ENCODE peak calls at places on chromosomes 2 and 18, in seven cellular contexts. One of them, this sample, is unnamed.

GRCh38 chr2:200797242-200797770 is 14.4 kb upstream of the BZW1 start:
- DNase-seq in left lung: no peak
- DNase-seq in H7: no peak
- DNase-seq in esophagus muscularis mucosa: no peak
- DNase-seq in GM23248: peak
- DNase-seq in left ventricle myocardium inferior: peak
- DNase-seq in A549: no peak
- DNase-seq in this sample: no peak

GRCh38 chr2:205387350-205388045 is 294.8 kb upstream of the NRP2 start:
- DNase-seq in A549: no peak
- DNase-seq in left ventricle myocardium inferior: no peak
- DNase-seq in esophagus muscularis mucosa: no peak
- DNase-seq in left lung: no peak
- DNase-seq in GM23248: no peak
- DNase-seq in H7: no peak
- DNase-seq in this sample: no peak

GRCh38 chr2:46601328-46601963 is 122.1 kb downstream of the TMEM247 start:
- DNase-seq in H7: no peak
- DNase-seq in left ventricle myocardium inferior: no peak
- DNase-seq in GM23248: peak
- DNase-seq in esophagus muscularis mucosa: no peak
- DNase-seq in A549: no peak
- DNase-seq in left lung: no peak
- DNase-seq in this sample: no peak

GRCh38 chr2:46825958-46826897 is 89.4 kb downstream of the MCFD2 start:
- DNase-seq in GM23248: peak
- DNase-seq in esophagus muscularis mucosa: no peak
- DNase-seq in left lung: no peak
- DNase-seq in H7: no peak
- DNase-seq in left ventricle myocardium inferior: no peak
- DNase-seq in A549: no peak
- DNase-seq in this sample: no peak

GRCh38 chr2:8202139-8202538 is 479.7 kb upstream of the ID2 start:
- DNase-seq in esophagus muscularis mucosa: no peak
- DNase-seq in left ventricle myocardium inferior: no peak
- DNase-seq in left lung: no peak
- DNase-seq in A549: no peak
- DNase-seq in GM23248: no peak
- DNase-seq in H7: no peak
- DNase-seq in this sample: peak

GRCh38 chr2:69608109-69608508 is 35.4 kb downstream of the AAK1 start:
- DNase-seq in esophagus muscularis mucosa: no peak
- DNase-seq in GM23248: no peak
- DNase-seq in left lung: no peak
- DNase-seq in H7: no peak
- DNase-seq in left ventricle myocardium inferior: no peak
- DNase-seq in A549: no peak
- DNase-seq in this sample: no peak

GRCh38 chr2:216312441-216312840 is 59.8 kb downstream of the MARCHF4 start:
- DNase-seq in esophagus muscularis mucosa: no peak
- DNase-seq in GM23248: no peak
- DNase-seq in left ventricle myocardium inferior: no peak
- DNase-seq in A549: no peak
- DNase-seq in H7: no peak
- DNase-seq in left lung: no peak
- DNase-seq in this sample: no peak

GRCh38 chr18:8351173-8351572 is 258.1 kb upstream of the RAB12 start:
- DNase-seq in GM23248: peak
- DNase-seq in A549: no peak
- DNase-seq in left ventricle myocardium inferior: no peak
- DNase-seq in H7: no peak
- DNase-seq in esophagus muscularis mucosa: no peak
- DNase-seq in left lung: no peak
- DNase-seq in this sample: no peak

GRCh38 chr18:60417946-60418345 is 45.4 kb upstream of the MC4R start:
- DNase-seq in esophagus muscularis mucosa: no peak
- DNase-seq in H7: no peak
- DNase-seq in A549: no peak
- DNase-seq in left lung: no peak
- DNase-seq in left ventricle myocardium inferior: no peak
- DNase-seq in GM23248: peak
- DNase-seq in this sample: no peak

GRCh38 chr18:45254683-45255082 is 360.6 kb upstream of the SLC14A2 start:
- DNase-seq in GM23248: peak
- DNase-seq in esophagus muscularis mucosa: no peak
- DNase-seq in H7: no peak
- DNase-seq in A549: no peak
- DNase-seq in left ventricle myocardium inferior: peak
- DNase-seq in left lung: peak
- DNase-seq in this sample: no peak

GRCh38 chr2:63661076-63661475 is 72.3 kb downstream of the MDH1 start:
- DNase-seq in GM23248: peak
- DNase-seq in A549: no peak
- DNase-seq in esophagus muscularis mucosa: no peak
- DNase-seq in left ventricle myocardium inferior: no peak
- DNase-seq in H7: no peak
- DNase-seq in left lung: no peak
- DNase-seq in this sample: no peak

GRCh38 chr2:232668805-232669444 is 28.2 kb upstream of the GIGYF2 start:
- DNase-seq in left ventricle myocardium inferior: no peak
- DNase-seq in H7: peak
- DNase-seq in GM23248: peak
- DNase-seq in left lung: no peak
- DNase-seq in A549: no peak
- DNase-seq in esophagus muscularis mucosa: no peak
- DNase-seq in this sample: no peak

GRCh38 chr2:218567797-218568189 is 358 bp downstream of the USP37 start:
- DNase-seq in left ventricle myocardium inferior: no peak
- DNase-seq in A549: peak
- DNase-seq in esophagus muscularis mucosa: no peak
- DNase-seq in left lung: no peak
- DNase-seq in GM23248: no peak
- DNase-seq in H7: no peak
- DNase-seq in this sample: no peak

GRCh38 chr2:225471492-225471891 is 72.0 kb downstream of the NYAP2 start:
- DNase-seq in GM23248: no peak
- DNase-seq in left ventricle myocardium inferior: no peak
- DNase-seq in A549: no peak
- DNase-seq in esophagus muscularis mucosa: no peak
- DNase-seq in left lung: no peak
- DNase-seq in H7: no peak
- DNase-seq in this sample: no peak

GRCh38 chr18:23805898-23806297 is 116.6 kb downstream of the LAMA3 start:
- DNase-seq in esophagus muscularis mucosa: peak
- DNase-seq in GM23248: peak
- DNase-seq in left ventricle myocardium inferior: no peak
- DNase-seq in left lung: no peak
- DNase-seq in A549: no peak
- DNase-seq in H7: no peak
- DNase-seq in this sample: no peak

GRCh38 chr2:170815746-170816498 is 765 bp upstream of the GAD1 start:
- DNase-seq in H7: peak
- DNase-seq in esophagus muscularis mucosa: peak
- DNase-seq in A549: peak
- DNase-seq in left lung: peak
- DNase-seq in left ventricle myocardium inferior: peak
- DNase-seq in GM23248: peak
- DNase-seq in this sample: peak

GRCh38 chr2:99156901-99157300 is 2.1 kb downstream of the LIPT1 start:
- DNase-seq in A549: no peak
- DNase-seq in H7: no peak
- DNase-seq in esophagus muscularis mucosa: no peak
- DNase-seq in left lung: no peak
- DNase-seq in left ventricle myocardium inferior: no peak
- DNase-seq in GM23248: no peak
- DNase-seq in this sample: no peak

GRCh38 chr2:172084734-172085459 is 410 bp upstream of the DLX1 start:
- DNase-seq in H7: peak
- DNase-seq in left lung: peak
- DNase-seq in A549: peak
- DNase-seq in GM23248: peak
- DNase-seq in left ventricle myocardium inferior: peak
- DNase-seq in esophagus muscularis mucosa: peak
- DNase-seq in this sample: peak

GRCh38 chr18:59006461-59007067 is 133.1 kb upstream of the SEC11C start:
- DNase-seq in left lung: no peak
- DNase-seq in left ventricle myocardium inferior: no peak
- DNase-seq in GM23248: peak
- DNase-seq in H7: no peak
- DNase-seq in esophagus muscularis mucosa: no peak
- DNase-seq in A549: no peak
- DNase-seq in this sample: no peak

GRCh38 chr18:55551227-55551626 is 36.8 kb downstream of the TCF4 start:
- DNase-seq in esophagus muscularis mucosa: no peak
- DNase-seq in left lung: no peak
- DNase-seq in GM23248: no peak
- DNase-seq in A549: no peak
- DNase-seq in left ventricle myocardium inferior: no peak
- DNase-seq in H7: no peak
- DNase-seq in this sample: no peak

GRCh38 chr18:48662021-48662661 is 123.3 kb downstream of the CTIF start:
- DNase-seq in GM23248: peak
- DNase-seq in left lung: no peak
- DNase-seq in esophagus muscularis mucosa: no peak
- DNase-seq in H7: peak
- DNase-seq in left ventricle myocardium inferior: no peak
- DNase-seq in A549: peak
- DNase-seq in this sample: no peak

GRCh38 chr2:218082586-218083351 is 13.7 kb downstream of the RUFY4 start:
- DNase-seq in esophagus muscularis mucosa: peak
- DNase-seq in GM23248: no peak
- DNase-seq in left lung: no peak
- DNase-seq in A549: no peak
- DNase-seq in H7: no peak
- DNase-seq in left ventricle myocardium inferior: no peak
- DNase-seq in this sample: no peak

GRCh38 chr2:187403568-187404260 is 44.3 kb downstream of the CALCRL start:
- DNase-seq in esophagus muscularis mucosa: no peak
- DNase-seq in H7: no peak
- DNase-seq in GM23248: peak
- DNase-seq in A549: no peak
- DNase-seq in left ventricle myocardium inferior: no peak
- DNase-seq in left lung: no peak
- DNase-seq in this sample: no peak
- H3K4me3 ChIP-seq in esophagus muscularis mucosa: no peak
- H3K4me3 ChIP-seq in H7: no peak
- H3K4me3 ChIP-seq in GM23248: peak
- H3K4me3 ChIP-seq in A549: no peak
- H3K4me3 ChIP-seq in left ventricle myocardium inferior: peak
- H3K4me3 ChIP-seq in left lung: no peak
- H3K4me3 ChIP-seq in this sample: no peak

GRCh38 chr2:119680457-119681195 is 1.6 kb downstream of the TMEM177 start:
- DNase-seq in A549: no peak
- DNase-seq in left ventricle myocardium inferior: no peak
- DNase-seq in esophagus muscularis mucosa: no peak
- DNase-seq in H7: peak
- DNase-seq in left lung: no peak
- DNase-seq in GM23248: no peak
- DNase-seq in this sample: no peak
- H3K4me3 ChIP-seq in A549: peak
- H3K4me3 ChIP-seq in left ventricle myocardium inferior: no peak
- H3K4me3 ChIP-seq in esophagus muscularis mucosa: no peak
- H3K4me3 ChIP-seq in H7: no peak
- H3K4me3 ChIP-seq in left lung: no peak
- H3K4me3 ChIP-seq in GM23248: peak
- H3K4me3 ChIP-seq in this sample: peak

DNA sequence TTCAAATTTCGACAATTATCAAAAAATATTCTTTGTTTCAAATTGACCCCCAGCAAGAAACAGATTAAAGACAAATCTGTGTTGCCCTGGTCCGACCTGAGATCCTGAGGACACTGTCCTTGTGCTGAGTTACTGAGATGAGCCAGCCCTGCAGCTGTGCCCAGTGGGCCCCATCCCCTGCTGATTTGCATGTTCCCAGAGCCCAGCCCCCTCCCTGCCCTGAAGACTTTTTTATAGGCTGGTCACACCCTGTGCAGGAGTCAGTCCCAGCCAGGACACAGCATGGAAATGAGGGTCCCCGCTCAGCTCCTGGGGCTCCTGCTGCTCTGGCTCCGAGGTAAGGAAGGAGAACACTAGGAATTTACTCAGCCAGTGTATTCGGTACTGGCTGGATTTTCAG is 31.4 kb upstream of the ZNG1B start:
- DNase-seq in esophagus muscularis mucosa: no peak
- DNase-seq in left ventricle myocardium inferior: no peak
- DNase-seq in A549: no peak
- DNase-seq in GM23248: no peak
- DNase-seq in H7: peak
- DNase-seq in left lung: no peak
- DNase-seq in this sample: no peak
- H3K4me3 ChIP-seq in esophagus muscularis mucosa: no peak
- H3K4me3 ChIP-seq in left ventricle myocardium inferior: no peak
- H3K4me3 ChIP-seq in A549: no peak
- H3K4me3 ChIP-seq in GM23248: no peak
- H3K4me3 ChIP-seq in H7: no peak
- H3K4me3 ChIP-seq in left lung: no peak
- H3K4me3 ChIP-seq in this sample: no peak

DNA sequence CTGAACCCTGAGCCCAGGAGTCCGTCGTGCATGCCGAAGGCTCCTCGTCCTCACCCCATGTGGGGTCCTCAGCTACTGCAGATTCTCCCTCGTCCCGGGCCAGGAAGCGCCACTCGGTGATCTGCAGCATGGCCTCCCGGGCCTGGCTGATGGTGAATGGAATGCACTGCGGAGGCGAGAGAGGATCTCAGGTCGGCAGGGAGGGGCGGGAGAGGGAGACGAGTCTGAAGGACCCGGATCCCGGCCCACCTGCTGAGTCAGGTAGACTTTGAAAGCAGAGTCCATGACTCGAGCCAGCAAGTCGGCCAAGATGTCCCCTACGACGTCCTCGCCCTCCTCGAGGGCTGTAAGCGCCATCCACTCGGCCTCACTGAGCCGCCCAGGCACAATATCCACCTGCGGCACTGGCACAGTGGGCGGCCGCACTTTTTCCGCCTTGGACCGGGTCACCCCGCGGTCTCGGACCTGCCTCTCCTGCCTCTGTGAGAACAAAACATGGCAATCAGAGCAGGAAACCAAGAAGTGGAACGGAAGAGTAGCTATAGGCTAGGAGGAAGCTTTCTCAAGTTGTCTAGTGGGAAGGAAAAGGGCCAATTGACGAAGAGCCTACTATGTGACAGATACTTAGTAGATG is 5.5 kb downstream of the C2orf81 start:
- DNase-seq in left ventricle myocardium inferior: no peak
- DNase-seq in H7: peak
- DNase-seq in GM23248: peak
- DNase-seq in esophagus muscularis mucosa: no peak
- DNase-seq in A549: no peak
- DNase-seq in left lung: no peak
- DNase-seq in this sample: no peak
- H3K4me3 ChIP-seq in left ventricle myocardium inferior: peak
- H3K4me3 ChIP-seq in H7: no peak
- H3K4me3 ChIP-seq in GM23248: peak
- H3K4me3 ChIP-seq in esophagus muscularis mucosa: peak
- H3K4me3 ChIP-seq in A549: no peak
- H3K4me3 ChIP-seq in left lung: peak
- H3K4me3 ChIP-seq in this sample: no peak